ENCODE peak calls at places on chromosomes 12 and 14, in ten cellular contexts. C is fibroblast of lung, V is SK-N-SH, E is tibial artery, M is GM23248, X is breast epithelium, Y is SJCRH30, Q is mammary epithelial cell, W is left ventricle myocardium inferior, Z is endodermal cell. H is an unnamed sample.

GRCh38 chr14:36879558-36879957 is 217.9 kb downstream of the PAX9 start:
- DNase-seq in C (no peak), V (no peak), E (no peak), M (no peak), X (no peak), Y (no peak), Q (no peak), W (no peak), Z (no peak), H (no peak)

GRCh38 chr12:108193922-108194321 is 64.8 kb downstream of the WSCD2 start:
- DNase-seq in C (peak; percentile 9), V (peak; percentile 69), E (no peak), M (peak; percentile 47), X (no peak), Y (no peak), Q (no peak), W (no peak), Z (peak; percentile 83), H (no peak)

GRCh38 chr12:117042171-117042809 is 56.9 kb downstream of the TESC start:
- DNase-seq in C (no peak), V (no peak), E (no peak), M (peak; percentile 33), X (no peak), Y (no peak), Q (no peak), W (no peak), Z (peak; percentile 70), H (no peak)

GRCh38 chr12:31393004-31393550 is 67.1 kb upstream of the SINHCAF start:
- DNase-seq in C (no peak), V (no peak), E (no peak), M (no peak), X (no peak), Y (no peak), Q (no peak), W (no peak), Z (peak; percentile 42), H (no peak)

GRCh38 chr12:124517260-124518050 is 50.0 kb downstream of the NCOR2 start:
- DNase-seq in C (peak; percentile 48), V (peak; percentile 92), E (peak; percentile 80), M (peak; percentile 82), X (peak; percentile 81), Y (peak; percentile 88), Q (peak; percentile 81), W (peak; percentile 81), Z (no peak), H (peak; percentile 49)

GRCh38 chr12:6201199-6201608 is 1.0 kb downstream of the CD9 start:
- DNase-seq in C (no peak), V (peak; percentile 59), E (no peak), M (no peak), X (peak; percentile 72), Y (peak; percentile 39), Q (no peak), W (no peak), Z (peak; percentile 84), H (peak; percentile 43)

GRCh38 chr14:36652542-36653201 is 9.0 kb upstream of the PAX9 start:
- DNase-seq in C (no peak), V (no peak), E (no peak), M (no peak), X (no peak), Y (no peak), Q (no peak), W (no peak), Z (no peak), H (no peak)

GRCh38 chr12:124915249-124916236 is 1.1 kb upstream of the UBC start:
- DNase-seq in C (peak; percentile 51), V (no peak), E (peak; percentile 57), M (peak; percentile 79), X (peak; percentile 60), Y (peak; percentile 46), Q (peak; percentile 68), W (peak; percentile 63), Z (no peak), H (no peak)

GRCh38 chr14:104145826-104146642 is 7.6 kb downstream of the KIF26A start:
- DNase-seq in C (no peak), V (peak; percentile 49), E (no peak), M (no peak), X (no peak), Y (peak; percentile 6), Q (no peak), W (no peak), Z (peak; percentile 39), H (no peak)

GRCh38 chr12:6842075-6842474 is 1.4 kb downstream of the GNB3 start:
- DNase-seq in C (no peak), V (no peak), E (no peak), M (no peak), X (no peak), Y (no peak), Q (no peak), W (no peak), Z (no peak), H (no peak)

GRCh38 chr12:108649668-108650067 is 16.0 kb upstream of the SELPLG start:
- DNase-seq in C (peak; percentile 63), V (no peak), E (no peak), M (peak; percentile 91), X (no peak), Y (no peak), Q (peak; percentile 75), W (no peak), Z (peak; percentile 36), H (no peak)

GRCh38 chr12:1612196-1612595 is 16.8 kb upstream of the WNT5B start:
- DNase-seq in C (no peak), V (no peak), E (no peak), M (peak; percentile 64), X (no peak), Y (peak; percentile 34), Q (no peak), W (no peak), Z (no peak), H (no peak)

GRCh38 chr12:46472893-46473633 is 100.5 kb upstream of the SLC38A2 start:
- DNase-seq in C (peak; percentile 78), V (peak; percentile 47), E (no peak), M (no peak), X (no peak), Y (peak; percentile 65), Q (no peak), W (no peak), Z (no peak), H (no peak)

GRCh38 chr14:98754343-98755025 is 517.5 kb downstream of the BCL11B start:
- DNase-seq in C (no peak), V (no peak), E (peak; percentile 24), M (no peak), X (no peak), Y (no peak), Q (peak; percentile 68), W (no peak), Z (no peak), H (no peak)

GRCh38 chr14:63499701-63500250 is 43.4 kb downstream of the PPP2R5E start:
- DNase-seq in C (peak; percentile 86), V (no peak), E (peak; percentile 55), M (peak; percentile 73), X (no peak), Y (no peak), Q (no peak), W (no peak), Z (no peak), H (no peak)

GRCh38 chr14:68975667-68976066 is 3.4 kb downstream of the ACTN1 start:
- DNase-seq in C (peak; percentile 73), V (no peak), E (no peak), M (peak; percentile 92), X (no peak), Y (no peak), Q (peak; percentile 85), W (no peak), Z (peak; percentile 47), H (no peak)
- H3K27ac ChIP-seq in C (peak overlapping the region; percentile 97), V (peak overlapping the region; percentile 98), E (peak overlapping the region; percentile 100), M (peak overlapping the region; percentile 91), X (peak overlapping the region; percentile 98), Y (no peak overlapping the region), Q (peak overlapping the region; percentile 81), W (peak overlapping the region; percentile 94), Z (no peak overlapping the region), H (no peak overlapping the region)

GRCh38 chr12:89161553-89161952 is 190.7 kb downstream of the DUSP6 start:
- DNase-seq in C (no peak), V (no peak), E (no peak), M (no peak), X (no peak), Y (no peak), Q (no peak), W (no peak), Z (no peak), H (no peak)

GRCh38 chr12:89162704-89163261 is 189.5 kb downstream of the DUSP6 start:
- DNase-seq in C (peak; percentile 99), V (no peak), E (peak; percentile 78), M (peak; percentile 98), X (no peak), Y (no peak), Q (peak; percentile 100), W (peak; percentile 31), Z (no peak), H (no peak)

GRCh38 chr12:89157413-89157812 is 194.9 kb downstream of the DUSP6 start:
- DNase-seq in C (no peak), V (no peak), E (no peak), M (no peak), X (no peak), Y (no peak), Q (no peak), W (no peak), Z (no peak), H (no peak)

GRCh38 chr12:89163918-89164317 is 188.4 kb downstream of the DUSP6 start:
- DNase-seq in C (no peak), V (no peak), E (no peak), M (no peak), X (no peak), Y (no peak), Q (no peak), W (no peak), Z (no peak), H (no peak)

DNA sequence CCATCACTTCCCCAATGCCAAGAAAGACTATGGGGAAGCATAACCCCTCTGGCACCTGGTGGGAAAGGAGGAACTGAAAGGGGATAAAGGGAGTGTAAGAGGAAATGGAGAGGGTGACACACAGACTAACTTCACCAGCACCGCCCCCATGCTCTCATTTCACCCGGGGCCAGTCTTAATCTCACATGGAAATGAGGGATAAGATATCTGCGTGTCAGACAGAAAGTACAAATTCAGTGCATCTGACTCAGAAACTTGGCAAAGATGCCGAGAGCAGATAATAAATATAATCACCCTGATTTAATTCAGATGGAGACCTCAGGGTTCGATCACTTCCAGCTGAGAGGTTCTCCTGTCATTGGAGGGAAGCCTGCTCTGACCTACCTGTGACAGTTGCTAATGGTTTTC is 191.6 kb downstream of the DUSP6 start:
- DNase-seq in C (peak; percentile 69), V (peak; percentile 14), E (peak; percentile 66), M (peak; percentile 92), X (no peak), Y (peak; percentile 13), Q (peak; percentile 93), W (peak; percentile 67), Z (no peak), H (no peak)
- H3K27ac ChIP-seq in C (peak overlapping the region; percentile 11), V (peak overlapping the region; percentile 94), E (no peak overlapping the region), M (peak overlapping the region; percentile 94), X (peak overlapping the region; percentile 73), Y (no peak overlapping the region), Q (peak overlapping the region; percentile 77), W (peak overlapping the region; percentile 80), Z (no peak overlapping the region), H (no peak overlapping the region)

GRCh38 chr12:12819221-12819620 is 6.1 kb downstream of the DDX47 start:
- DNase-seq in C (peak; percentile 8), V (no peak), E (no peak), M (peak; percentile 62), X (no peak), Y (no peak), Q (no peak), W (no peak), Z (no peak), H (no peak)
- H3K27ac ChIP-seq in C (peak overlapping the region; percentile 80), V (peak overlapping the region; percentile 88), E (peak overlapping the region; percentile 37), M (peak overlapping the region; percentile 94), X (peak overlapping the region; percentile 86), Y (peak overlapping the region; percentile 28), Q (peak overlapping the region; percentile 97), W (no peak overlapping the region), Z (no peak overlapping the region), H (no peak overlapping the region)

GRCh38 chr14:91171291-91171690 is 57.4 kb downstream of the DGLUCY start:
- DNase-seq in C (no peak), V (peak; percentile 84), E (no peak), M (no peak), X (no peak), Y (no peak), Q (no peak), W (peak; percentile 76), Z (no peak), H (no peak)
- H3K27ac ChIP-seq in C (no peak overlapping the region), V (no peak overlapping the region), E (peak overlapping the region; percentile 52), M (no peak overlapping the region), X (no peak overlapping the region), Y (no peak overlapping the region), Q (no peak overlapping the region), W (peak overlapping the region; percentile 82), Z (no peak overlapping the region), H (peak overlapping the region; percentile 62)